ENCODE peak calls at places on chromosomes 3 and 15, in six cellular contexts. T is upper lobe of right lung, N is sigmoid colon, A is GM19239, X is LHCN-M2, J is SHP77 treated with DMSO at 0.1 percent for 48 hours. K is an unnamed sample.

GRCh38 chr15:31347067-31347975 is 20.7 kb downstream of the KLF13 start:
- DNase-seq in T (peak), J (no peak), A (no peak), N (no peak), X (no peak), K (no peak)

GRCh38 chr3:128426128-128426921 is 40.4 kb downstream of the DNAJB8 start:
- DNase-seq in N (no peak), A (peak), X (no peak), T (peak), J (no peak), K (peak)

GRCh38 chr3:15148614-15149013 is 49.7 kb upstream of the RBSN start:
- DNase-seq in T (no peak), N (no peak), X (peak), A (no peak), J (no peak), K (no peak)

GRCh38 chr3:30421261-30421660 is 185.1 kb upstream of the TGFBR2 start:
- DNase-seq in N (no peak), J (no peak), T (no peak), A (no peak), X (peak), K (no peak)

GRCh38 chr15:82580713-82581112 is 40.5 kb upstream of the RPS17 start:
- DNase-seq in T (no peak), J (no peak), A (no peak), X (no peak), N (no peak), K (no peak)

GRCh38 chr3:115996420-115997108 is 373.3 kb downstream of the GAP43 start:
- DNase-seq in N (no peak), A (no peak), X (no peak), J (no peak), T (no peak), K (no peak)

GRCh38 chr3:150825192-150825915 is 62.4 kb upstream of the SIAH2 start:
- DNase-seq in T (no peak), N (no peak), X (no peak), A (no peak), J (no peak), K (no peak)

GRCh38 chr3:155958676-155959075 is 88.2 kb downstream of the GMPS start:
- DNase-seq in X (no peak), T (no peak), J (no peak), N (no peak), A (no peak), K (no peak)

GRCh38 chr3:169234595-169234994 is 428.9 kb downstream of the MECOM start:
- DNase-seq in A (no peak), J (no peak), T (no peak), N (no peak), X (no peak), K (no peak)

GRCh38 chr3:119630562-119631329 is 29.6 kb downstream of the POPDC2 start:
- DNase-seq in N (no peak), A (no peak), J (no peak), T (no peak), X (peak), K (no peak)

GRCh38 chr3:19901337-19901736 is 32.7 kb downstream of the EFHB start:
- DNase-seq in A (no peak), X (peak), T (no peak), J (no peak), N (no peak), K (no peak)

GRCh38 chr3:30313840-30314239 is 292.6 kb upstream of the TGFBR2 start:
- DNase-seq in X (no peak), J (no peak), N (no peak), T (no peak), A (no peak), K (no peak)

GRCh38 chr3:70728311-70728710 is 415.9 kb upstream of the MDFIC2 start:
- DNase-seq in N (no peak), T (no peak), A (no peak), J (no peak), X (peak), K (no peak)

GRCh38 chr3:73623316-73623715 is 1.4 kb downstream of the PDZRN3 start:
- DNase-seq in T (no peak), N (no peak), A (no peak), J (no peak), X (no peak), K (no peak)

GRCh38 chr3:142850395-142851023 is 38.4 kb downstream of the PCOLCE2 start:
- DNase-seq in N (no peak), A (no peak), J (no peak), X (peak), T (no peak), K (no peak)

GRCh38 chr3:157131861-157132260 is 28.1 kb downstream of the CCNL1 start:
- DNase-seq in A (no peak), X (peak), J (no peak), N (no peak), T (no peak), K (no peak)

GRCh38 chr3:20130122-20130521 is 55.9 kb downstream of the SGO1 start:
- DNase-seq in A (no peak), N (no peak), X (no peak), J (no peak), T (no peak), K (no peak)

GRCh38 chr3:147384210-147385058 is 21.9 kb downstream of the ZIC4 start:
- DNase-seq in A (no peak), T (no peak), J (no peak), N (no peak), X (no peak), K (no peak)